ENCODE peak calls at places on chromosome 19, in eight cellular contexts. E, F, M, D, X, K, A and Q are unnamed samples.

GRCh38 chr19:47226426-47227346 is 4.3 kb downstream of the BBC3 start:
- DNase-seq in X (peak; percentile 85), A (peak; percentile 75), M (peak; percentile 39), F (no peak), D (peak; percentile 72), E (no peak), K (no peak), Q (peak; percentile 86)

GRCh38 chr19:2524840-2525723 is 49.2 kb downstream of the GADD45B start:
- DNase-seq in M (no peak), E (no peak), D (no peak), X (no peak), A (no peak), K (no peak), F (no peak), Q (peak; percentile 82)

GRCh38 chr19:19597809-19598306 is 20.6 kb downstream of the PBX4 start:
- DNase-seq in X (no peak), D (no peak), E (no peak), A (no peak), M (no peak), K (peak; percentile 42), F (peak; percentile 53), Q (no peak)

GRCh38 chr19:4186087-4186993 is 3.9 kb downstream of the ANKRD24 start:
- DNase-seq in F (peak; percentile 69), A (peak; percentile 93), X (peak; percentile 40), K (peak; percentile 56), M (peak; percentile 59), E (no peak), D (peak; percentile 52), Q (peak; percentile 86)

GRCh38 chr19:44847144-44848035 is 1.3 kb downstream of the NECTIN2 start:
- DNase-seq in D (peak; percentile 19), M (no peak), E (no peak), K (no peak), X (peak; percentile 78), A (peak; percentile 81), F (no peak), Q (peak; percentile 62)

GRCh38 chr19:52646571-52647222 is 8.5 kb upstream of the ZNF83 start:
- DNase-seq in M (no peak), D (peak; percentile 28), X (no peak), K (no peak), F (no peak), E (no peak), A (no peak), Q (peak; percentile 8)

GRCh38 chr19:30564551-30565011 is 192.4 kb downstream of the ZNF536 start:
- DNase-seq in F (no peak), D (no peak), E (no peak), A (peak; percentile 42), X (no peak), K (no peak), M (peak; percentile 69), Q (no peak)

GRCh38 chr19:30004403-30004802 is 62.4 kb downstream of the URI1 start:
- DNase-seq in D (no peak), F (no peak), X (peak; percentile 67), E (no peak), M (no peak), K (no peak), A (no peak), Q (no peak)

GRCh38 chr19:33678796-33679195 is 57.0 kb downstream of the CHST8 start:
- DNase-seq in E (no peak), K (no peak), X (no peak), M (peak; percentile 65), A (no peak), D (no peak), F (no peak), Q (no peak)

GRCh38 chr19:5445667-5446066 is 9.6 kb upstream of the ZNRF4 start:
- DNase-seq in K (no peak), M (no peak), A (no peak), X (no peak), D (no peak), E (no peak), F (no peak), Q (peak; percentile 68)

GRCh38 chr19:1167687-1168561 is 6.1 kb downstream of the SBNO2 start:
- DNase-seq in F (no peak), D (no peak), A (no peak), E (no peak), K (no peak), X (no peak), M (no peak), Q (peak; percentile 56)

GRCh38 chr19:35378356-35378755 is 7.5 kb downstream of the GPR42 start:
- DNase-seq in K (no peak), A (no peak), D (no peak), F (no peak), X (no peak), E (no peak), M (no peak), Q (no peak)

GRCh38 chr19:51098366-51099069 is 9.7 kb downstream of the CTU1 start:
- DNase-seq in X (no peak), A (no peak), D (no peak), M (no peak), K (no peak), F (no peak), E (no peak), Q (no peak)

GRCh38 chr19:2254052-2254872 is 2.0 kb downstream of the JSRP1 start:
- DNase-seq in X (no peak), D (no peak), F (no peak), E (no peak), M (no peak), A (peak; percentile 79), K (no peak), Q (no peak)

GRCh38 chr19:14089412-14089661 is 1.2 kb downstream of the SAMD1 start:
- DNase-seq in E (no peak), D (no peak), F (no peak), X (no peak), M (no peak), K (no peak), A (no peak), Q (no peak)

GRCh38 chr19:4389511-4390016 is 10.8 kb downstream of the SH3GL1 start:
- DNase-seq in X (no peak), F (no peak), D (no peak), K (no peak), A (no peak), M (no peak), E (no peak), Q (no peak)

GRCh38 chr19:29367701-29368306 is 154.9 kb upstream of the UQCRFS1 start:
- DNase-seq in K (no peak), D (no peak), F (no peak), E (no peak), A (peak; percentile 23), X (no peak), M (no peak), Q (no peak)

GRCh38 chr19:23779645-23780044 is 21.0 kb upstream of the ZNF681 start:
- DNase-seq in K (no peak), M (no peak), F (no peak), A (no peak), D (peak; percentile 15), X (no peak), E (no peak), Q (no peak)

GRCh38 chr19:18274776-18275356 is 614 bp upstream of the IQCN start:
- DNase-seq in K (no peak), E (no peak), D (peak; percentile 28), X (no peak), M (peak; percentile 79), A (peak; percentile 73), F (no peak), Q (peak; percentile 94)

GRCh38 chr19:47471733-47472457 is at the start of gene SLC8A2:
- DNase-seq in A (peak; percentile 95), M (peak; percentile 31), E (peak; percentile 11), X (peak; percentile 79), D (peak; percentile 8), K (peak; percentile 34), F (no peak), Q (peak; percentile 56)

GRCh38 chr19:38196948-38197656 is 26.9 kb downstream of the DPF1 start:
- DNase-seq in X (no peak), F (no peak), E (no peak), K (no peak), D (no peak), M (no peak), A (peak; percentile 22), Q (no peak)